ENCODE peak calls at places on chromosomes 6 and 20, in seven cellular contexts. J, N, E, Y, I, R and X are unnamed samples.

GRCh38 chr6:129120856-129121255 is 237.9 kb downstream of the LAMA2 start:
- DNase-seq in J (no peak), N (no peak), E (no peak), Y (no peak), I (no peak), R (no peak), X (no peak)

GRCh38 chr20:1299522-1299921 is 29.4 kb downstream of the SDCBP2 start:
- DNase-seq in J (peak; percentile 45), N (no peak), E (no peak), Y (peak; percentile 4), I (no peak), R (peak; percentile 66), X (peak; percentile 37)

GRCh38 chr6:143252961-143253360 is 192.3 kb downstream of the AIG1 start:
- DNase-seq in J (no peak), N (no peak), E (no peak), Y (no peak), I (no peak), R (no peak), X (no peak)

GRCh38 chr20:5914859-5915258 is 35.5 kb downstream of the TRMT6 start:
- DNase-seq in J (no peak), N (no peak), E (no peak), Y (no peak), I (no peak), R (no peak), X (no peak)

GRCh38 chr6:47484616-47485015 is 7.0 kb downstream of the CD2AP start:
- DNase-seq in J (no peak), N (peak; percentile 60), E (peak; percentile 70), Y (peak; percentile 97), I (no peak), R (no peak), X (peak; percentile 95)

GRCh38 chr6:89952696-89953095 is 58.4 kb downstream of the GJA10 start:
- DNase-seq in J (no peak), N (peak; percentile 26), E (peak; percentile 44), Y (peak; percentile 53), I (no peak), R (no peak), X (peak; percentile 95)

GRCh38 chr6:70666726-70667125 is 957 bp upstream of the SMAP1 start:
- DNase-seq in J (no peak), N (no peak), E (no peak), Y (no peak), I (no peak), R (no peak), X (no peak)

GRCh38 chr6:132749111-132749510 is 8.6 kb downstream of the VNN2 start:
- DNase-seq in J (no peak), N (peak; percentile 51), E (no peak), Y (peak; percentile 15), I (no peak), R (no peak), X (no peak)

GRCh38 chr6:136753624-136754023 is 38.7 kb downstream of the MAP3K5 start:
- DNase-seq in J (no peak), N (no peak), E (no peak), Y (no peak), I (no peak), R (no peak), X (no peak)

GRCh38 chr20:24469116-24470030 is at the start of gene SYNDIG1:
- DNase-seq in J (peak; percentile 84), N (no peak), E (no peak), Y (no peak), I (peak; percentile 69), R (peak; percentile 25), X (no peak)

GRCh38 chr6:26020983-26021349 is 58.4 kb downstream of the TRIM38 start:
- DNase-seq in J (peak; percentile 64), N (peak; percentile 77), E (no peak), Y (peak; percentile 64), I (no peak), R (no peak), X (peak; percentile 82)

GRCh38 chr6:10396775-10397174 is 18.1 kb downstream of the TFAP2A start:
- DNase-seq in J (no peak), N (no peak), E (no peak), Y (no peak), I (no peak), R (no peak), X (no peak)

GRCh38 chr6:169162968-169163903 is 90.4 kb downstream of the THBS2 start:
- DNase-seq in J (no peak), N (peak; percentile 98), E (peak; percentile 99), Y (peak; percentile 91), I (no peak), R (peak; percentile 73), X (peak; percentile 100)

GRCh38 chr6:40789143-40789764 is 202.1 kb upstream of the LRFN2 start:
- DNase-seq in J (no peak), N (no peak), E (no peak), Y (no peak), I (no peak), R (no peak), X (no peak)

GRCh38 chr6:1614767-1615650 is 5.3 kb downstream of the FOXC1 start:
- DNase-seq in J (peak; percentile 84), N (no peak), E (no peak), Y (no peak), I (no peak), R (no peak), X (no peak)

GRCh38 chr20:17885544-17885943 is 83.0 kb downstream of the SNX5 start:
- DNase-seq in J (no peak), N (peak; percentile 48), E (no peak), Y (no peak), I (no peak), R (no peak), X (no peak)

GRCh38 chr6:128963561-128963960 is 80.6 kb downstream of the LAMA2 start:
- DNase-seq in J (no peak), N (no peak), E (no peak), Y (peak; percentile 65), I (no peak), R (no peak), X (peak; percentile 6)

GRCh38 chr6:38716825-38717224 is 1.7 kb downstream of the DNAH8 start:
- DNase-seq in J (no peak), N (no peak), E (no peak), Y (no peak), I (no peak), R (no peak), X (no peak)

GRCh38 chr6:16409531-16410441 is 171.4 kb downstream of the GMPR start:
- DNase-seq in J (peak; percentile 77), N (peak; percentile 64), E (no peak), Y (peak; percentile 70), I (peak; percentile 9), R (peak; percentile 24), X (peak; percentile 79)

GRCh38 chr6:16762547-16763477 is 1.6 kb upstream of the ATXN1 start:
- DNase-seq in J (peak; percentile 47), N (peak; percentile 84), E (peak; percentile 90), Y (peak; percentile 98), I (no peak), R (peak; percentile 71), X (peak; percentile 98)

GRCh38 chr6:157690441-157691210 is 132.4 kb upstream of the SNX9 start:
- DNase-seq in J (no peak), N (no peak), E (no peak), Y (no peak), I (no peak), R (no peak), X (no peak)

GRCh38 chr6:34223381-34223963 is 13.2 kb upstream of the HMGA1 start:
- DNase-seq in J (no peak), N (no peak), E (no peak), Y (no peak), I (no peak), R (no peak), X (no peak)

GRCh38 chr20:60424267-60424904 is 466.2 kb downstream of the CDH26 start:
- DNase-seq in J (no peak), N (no peak), E (peak; percentile 9), Y (no peak), I (no peak), R (no peak), X (no peak)

GRCh38 chr6:29505808-29506207 is 18.1 kb upstream of the MAS1L start:
- DNase-seq in J (no peak), N (no peak), E (no peak), Y (no peak), I (no peak), R (no peak), X (no peak)

GRCh38 chr20:22805219-22805618 is 220.8 kb upstream of the FOXA2 start:
- DNase-seq in J (no peak), N (peak; percentile 95), E (peak; percentile 86), Y (no peak), I (no peak), R (peak; percentile 33), X (peak; percentile 30)

GRCh38 chr6:16367584-16367970 is 129.2 kb downstream of the GMPR start:
- DNase-seq in J (no peak), N (no peak), E (no peak), Y (no peak), I (no peak), R (no peak), X (no peak)

GRCh38 chr20:61429458-61430227 is 177.6 kb downstream of the CDH4 start:
- DNase-seq in J (no peak), N (no peak), E (no peak), Y (no peak), I (no peak), R (no peak), X (no peak)

GRCh38 chr6:41200901-41201783 is at the start of gene TREML2:
- DNase-seq in J (no peak), N (no peak), E (no peak), Y (no peak), I (no peak), R (no peak), X (no peak)

GRCh38 chr6:135299256-135299655 is 118.1 kb downstream of the MYB start:
- DNase-seq in J (no peak), N (peak; percentile 90), E (peak; percentile 10), Y (peak; percentile 59), I (no peak), R (no peak), X (peak; percentile 78)